ENCODE peak calls at places on chromosome 18, in four cellular contexts. I, V, S and U are unnamed samples.

GRCh38 chr18:63974991-63975390 is 5.1 kb downstream of the SERPINB8 start:
- DNase-seq in I (peak; percentile 88), V (no peak), S (no peak), U (no peak)

GRCh38 chr18:32879497-32879896 is 106.7 kb upstream of the KLHL14 start:
- DNase-seq in I (no peak), V (no peak), S (no peak), U (no peak)

GRCh38 chr18:5488844-5489243 is 55.0 kb downstream of the EPB41L3 start:
- DNase-seq in I (no peak), V (no peak), S (peak; percentile 77), U (no peak)

GRCh38 chr18:33802955-33803354 is 224.9 kb downstream of the ASXL3 start:
- DNase-seq in I (no peak), V (peak; percentile 17), S (no peak), U (no peak)

GRCh38 chr18:7116001-7116831 is 1.4 kb downstream of the LAMA1 start:
- DNase-seq in I (no peak), V (no peak), S (no peak), U (no peak)

GRCh38 chr18:48392266-48392665 is 16.9 kb downstream of the ZBTB7C start:
- DNase-seq in I (no peak), V (no peak), S (no peak), U (no peak)

GRCh38 chr18:60446821-60447220 is 74.2 kb upstream of the MC4R start:
- DNase-seq in I (no peak), V (no peak), S (no peak), U (no peak)

GRCh38 chr18:23852236-23853045 is 162.1 kb upstream of the TTC39C start:
- DNase-seq in I (peak; percentile 71), V (no peak), S (no peak), U (no peak)

GRCh38 chr18:57585846-57586242 is 658 bp downstream of the FECH start:
- DNase-seq in I (no peak), V (no peak), S (no peak), U (no peak)

GRCh38 chr18:22558945-22559385 is 141.2 kb upstream of the CTAGE1 start:
- DNase-seq in I (no peak), V (no peak), S (peak; percentile 89), U (peak; percentile 85)

GRCh38 chr18:13216092-13216582 is 2.4 kb upstream of the LDLRAD4 start:
- DNase-seq in I (peak; percentile 99), V (peak; percentile 44), S (no peak), U (no peak)